ENCODE peak calls at places on chromosome X, in nine cellular contexts. S is PC-3; C is CD8-positive, alpha-beta memory T cell; V is CD4-positive, CD25-positive, alpha-beta regulatory T cell; H is OCI-LY7; T is PC-9; N is left ventricle myocardium inferior; I is MM.1S; P is mucosa of descending colon. Z is an unnamed sample.
A peak's percentile ranks its signal among the peaks of the same experiment; 100 is the strongest.

GRCh38 chrX:46637937-46638336 is 64.4 kb downstream of the CHST7 start:
- DNase-seq in S (no peak), C (no peak), V (no peak), H (no peak), T (no peak), N (no peak), I (no peak), P (no peak), Z (no peak)

GRCh38 chrX:82676386-82676785 is 831.7 kb upstream of the POU3F4 start:
- DNase-seq in S (peak; percentile 30), C (no peak), V (no peak), H (peak; percentile 0), T (no peak), N (no peak), I (no peak), P (no peak), Z (no peak)

GRCh38 chrX:81120270-81120935 is 81.3 kb downstream of the HMGN5 start:
- DNase-seq in S (no peak), C (no peak), V (peak; percentile 13), H (peak; percentile 17), T (no peak), N (no peak), I (peak; percentile 12), P (peak; percentile 15), Z (no peak)

GRCh38 chrX:39162322-39162721 is 361.1 kb downstream of the MID1IP1 start:
- DNase-seq in S (no peak), C (no peak), V (peak; percentile 38), H (no peak), T (no peak), N (peak; percentile 14), I (no peak), P (peak; percentile 53), Z (no peak)

GRCh38 chrX:49919617-49920016 is 2.8 kb upstream of the CLCN5 start:
- DNase-seq in S (peak; percentile 34), C (peak; percentile 50), V (peak; percentile 36), H (peak; percentile 27), T (no peak), N (peak; percentile 42), I (peak; percentile 21), P (peak; percentile 33), Z (peak; percentile 16)

GRCh38 chrX:67104982-67105757 is 438.7 kb upstream of the AR start:
- DNase-seq in S (no peak), C (no peak), V (no peak), H (no peak), T (no peak), N (peak; percentile 15), I (no peak), P (no peak), Z (no peak)

GRCh38 chrX:130179579-130180215 is 7.9 kb downstream of the RAB33A start:
- DNase-seq in S (no peak), C (no peak), V (peak; percentile 41), H (no peak), T (no peak), N (no peak), I (no peak), P (no peak), Z (no peak)

GRCh38 chrX:16103625-16104024 is 19.7 kb upstream of the GRPR start:
- DNase-seq in S (no peak), C (no peak), V (no peak), H (no peak), T (no peak), N (no peak), I (no peak), P (no peak), Z (no peak)

GRCh38 chrX:112818114-112819012 is 22.3 kb downstream of the AMOT start:
- DNase-seq in S (no peak), C (no peak), V (no peak), H (no peak), T (peak; percentile 50), N (peak; percentile 17), I (no peak), P (no peak), Z (no peak)

GRCh38 chrX:10175317-10175871 is 18.6 kb downstream of the CLCN4 start:
- DNase-seq in S (no peak), C (no peak), V (no peak), H (no peak), T (no peak), N (no peak), I (no peak), P (no peak), Z (no peak)

GRCh38 chrX:125319646-125320521 is at the start of gene TEX13C:
- DNase-seq in S (no peak), C (no peak), V (no peak), H (no peak), T (no peak), N (no peak), I (no peak), P (no peak), Z (no peak)

GRCh38 chrX:71282514-71283408 is 674 bp upstream of the NONO start:
- DNase-seq in S (no peak), C (peak; percentile 64), V (no peak), H (no peak), T (no peak), N (no peak), I (no peak), P (peak; percentile 12), Z (peak; percentile 22)

GRCh38 chrX:153500676-153501280 is 6.0 kb downstream of the BGN start:
- DNase-seq in S (no peak), C (no peak), V (no peak), H (no peak), T (no peak), N (no peak), I (no peak), P (no peak), Z (no peak)
- H3K4me3 ChIP-seq in S (no peak overlapping the region), C (no peak overlapping the region), V (no peak overlapping the region), H (no peak overlapping the region), T (no peak overlapping the region), N (no peak overlapping the region), I (no peak overlapping the region), P (no peak overlapping the region), Z (no peak overlapping the region)

DNA sequence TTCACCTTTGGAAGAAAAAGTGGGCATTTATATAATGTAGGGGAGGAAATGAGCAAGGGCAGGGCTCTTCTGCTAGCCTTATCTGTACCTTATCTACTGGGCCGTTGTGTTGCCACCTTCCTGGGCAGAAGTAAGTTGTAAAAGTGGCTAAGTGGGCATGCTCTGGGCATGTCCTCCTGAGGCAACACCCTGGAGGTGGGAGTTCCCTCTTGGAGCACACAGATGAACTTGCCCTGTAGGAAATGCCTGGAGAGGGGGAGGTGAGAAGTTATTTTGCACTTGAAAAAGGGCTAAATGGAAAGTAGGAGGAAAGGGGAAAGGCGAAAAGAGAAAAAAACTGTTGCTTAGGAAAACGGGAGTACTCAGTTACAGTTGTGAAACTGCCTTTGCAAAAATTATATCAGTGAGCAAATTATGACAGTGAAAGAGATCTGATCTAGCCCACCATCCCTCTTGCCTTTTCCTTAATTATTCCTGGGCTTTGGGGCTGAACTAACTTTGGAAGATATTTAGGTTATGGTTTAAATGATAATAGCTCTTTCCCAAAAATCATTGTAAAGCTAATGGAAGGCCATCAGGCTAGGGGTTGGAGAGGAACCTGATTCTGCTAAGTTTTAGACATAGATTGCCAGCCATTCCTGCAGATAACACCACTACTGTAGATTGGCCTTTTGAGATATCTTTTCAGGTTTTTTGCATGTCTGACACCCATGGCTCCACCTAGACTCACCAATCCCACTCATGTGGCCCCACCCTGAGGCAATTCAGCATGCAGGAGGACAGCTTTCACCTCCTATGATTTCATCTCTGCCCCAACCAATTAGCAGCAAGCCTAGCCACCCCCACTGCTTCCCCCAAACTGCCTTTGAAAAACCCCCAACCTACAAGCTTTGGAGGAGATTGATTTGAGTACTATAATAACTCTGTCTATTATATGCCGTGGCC is 20.5 kb upstream of the ZNF81 start:
- DNase-seq in S (no peak), C (no peak), V (no peak), H (no peak), T (no peak), N (no peak), I (no peak), P (peak; percentile 60), Z (no peak)
- H3K36me3 ChIP-seq in S (no peaks in the 10 kb centered on the region), C (no peaks in the 10 kb centered on the region), V (no peaks in the 10 kb centered on the region), H (no peaks in the 10 kb centered on the region), T (no peaks in the 10 kb centered on the region), N (no peaks in the 10 kb centered on the region), I (no peaks in the 10 kb centered on the region), P (no peaks in the 10 kb centered on the region), Z (no peaks in the 10 kb centered on the region)

DNA sequence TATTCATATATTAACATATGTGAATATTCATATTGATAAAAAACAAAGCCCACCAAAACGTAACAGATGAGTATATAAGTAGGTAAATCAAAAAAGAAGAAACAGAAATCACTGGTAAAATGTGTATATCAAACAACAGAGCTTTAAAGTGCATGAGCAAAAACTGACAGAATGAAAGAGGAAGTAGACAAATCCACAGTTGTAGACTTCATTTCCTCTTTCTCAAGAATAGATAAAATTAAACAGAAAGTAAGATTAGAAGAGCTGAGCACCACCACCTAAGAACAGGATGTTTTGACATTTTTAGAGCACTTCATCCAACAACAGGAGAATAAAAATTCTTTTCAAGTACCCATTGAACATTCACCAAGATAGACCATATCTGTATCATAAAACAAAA is 64.6 kb downstream of the CNKSR2 start:
- DNase-seq in S (no peak), C (no peak), V (peak; percentile 48), H (peak; percentile 42), T (no peak), N (no peak), I (peak; percentile 44), P (no peak), Z (no peak)
- H3K4me3 ChIP-seq in S (no peak overlapping the region), C (no peak overlapping the region), V (peak overlapping the region; percentile 71), H (no peak overlapping the region), T (no peak overlapping the region), N (no peak overlapping the region), I (no peak overlapping the region), P (no peak overlapping the region), Z (no peak overlapping the region)

GRCh38 chrX:104105863-104106262 is 6.5 kb upstream of the ZCCHC18 start:
- DNase-seq in S (no peak), C (no peak), V (no peak), H (no peak), T (no peak), N (no peak), I (no peak), P (no peak), Z (no peak)

GRCh38 chrX:104105330-104105729 is 7.0 kb upstream of the ZCCHC18 start:
- DNase-seq in S (no peak), C (no peak), V (no peak), H (no peak), T (no peak), N (no peak), I (no peak), P (no peak), Z (no peak)

GRCh38 chrX:104108955-104109354 is 3.4 kb upstream of the ZCCHC18 start:
- DNase-seq in S (no peak), C (no peak), V (no peak), H (no peak), T (no peak), N (no peak), I (no peak), P (no peak), Z (no peak)

GRCh38 chrX:104098919-104099318 is 13.4 kb upstream of the ZCCHC18 start:
- DNase-seq in S (no peak), C (no peak), V (no peak), H (no peak), T (no peak), N (no peak), I (no peak), P (no peak), Z (no peak)

DNA sequence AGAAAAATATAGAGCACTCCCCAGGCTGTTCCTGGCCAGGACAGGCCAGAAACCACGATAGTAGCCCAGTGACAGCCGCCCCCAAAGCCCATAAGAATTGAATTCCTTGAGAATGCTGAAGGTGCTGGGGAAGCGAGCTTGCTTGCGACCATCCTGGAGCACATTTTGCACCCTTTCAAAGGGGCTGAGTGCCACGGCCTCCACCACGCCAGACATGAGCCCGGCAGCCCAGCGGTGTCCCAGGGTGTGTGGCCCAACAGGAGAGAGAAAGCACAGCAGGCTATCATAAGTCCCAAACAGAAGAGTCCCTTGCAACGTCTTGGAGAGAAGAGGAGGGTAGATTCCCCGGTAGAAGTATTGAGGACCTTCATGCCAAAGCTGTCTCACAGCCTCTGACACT is 7.6 kb upstream of the ZCCHC18 start:
- DNase-seq in S (no peak), C (no peak), V (no peak), H (no peak), T (no peak), N (no peak), I (no peak), P (no peak), Z (no peak)
- H3K36me3 ChIP-seq in S (no peaks in the 10 kb centered on the region), C (no peaks in the 10 kb centered on the region), V (no peaks in the 10 kb centered on the region), H (no peaks in the 10 kb centered on the region), T (no peaks in the 10 kb centered on the region), N (no peaks in the 10 kb centered on the region), I (no peaks in the 10 kb centered on the region), P (no peaks in the 10 kb centered on the region), Z (no peaks in the 10 kb centered on the region)

Z was measured in SK-N-MC.